ENCODE peak calls at places on chromosomes 5 and 9, in seven cellular contexts. C is K562, S is esophagus squamous epithelium, W is mammary epithelial cell, E is cardiac muscle cell, N is HepG2, L is body of pancreas. U is an unnamed sample. For H3K4me1, the result is how much of the 10 kb centered on the place peaks cover.

GRCh38 chr9:137025120-137025966 is 2.7 kb downstream of the ABCA2 start:
- DNase-seq in W (peak), E (no peak), N (peak), L (peak), S (no peak), C (no peak), U (no peak)

GRCh38 chr5:99320461-99320860 is 391.7 kb upstream of the CHD1 start:
- DNase-seq in E (no peak), C (no peak), N (no peak), S (no peak), W (no peak), L (no peak), U (no peak)

GRCh38 chr5:150429410-150429873 is 16.7 kb upstream of the CD74 start:
- DNase-seq in S (no peak), N (no peak), C (no peak), E (no peak), W (no peak), L (no peak), U (no peak)

GRCh38 chr9:127682351-127683136 is 24.2 kb upstream of the CFAP157 start:
- DNase-seq in E (no peak), S (no peak), L (peak), N (no peak), W (no peak), C (no peak), U (no peak)

GRCh38 chr9:104748359-104749031 is 1.0 kb downstream of the NIPSNAP3A start:
- DNase-seq in S (no peak), L (no peak), C (peak), E (no peak), W (peak), N (peak), U (peak)

GRCh38 chr5:120545007-120545406 is 80.9 kb downstream of the PRR16 start:
- DNase-seq in E (no peak), C (no peak), W (no peak), N (no peak), S (no peak), L (no peak), U (no peak)

GRCh38 chr9:18137815-18138214 is 336.1 kb upstream of the ADAMTSL1 start:
- DNase-seq in E (no peak), W (no peak), N (no peak), C (no peak), L (no peak), S (no peak), U (no peak)

GRCh38 chr5:96067902-96068614 is 106.4 kb upstream of the ELL2 start:
- DNase-seq in S (no peak), N (no peak), L (no peak), E (no peak), W (peak), C (peak), U (peak)

GRCh38 chr5:2186472-2187015 is 303.8 kb upstream of the IRX4 start:
- DNase-seq in C (no peak), S (no peak), W (no peak), L (no peak), E (no peak), N (no peak), U (no peak)

GRCh38 chr9:78132688-78133033 is 101.0 kb upstream of the GNAQ start:
- DNase-seq in E (no peak), C (no peak), W (no peak), S (no peak), L (no peak), N (no peak), U (no peak)

GRCh38 chr9:34611251-34611810 is 566 bp downstream of the RPP25L start:
- DNase-seq in C (peak), E (no peak), S (no peak), L (peak), W (no peak), N (no peak), U (no peak)

GRCh38 chr9:113461285-113461684 is 2.2 kb upstream of the RGS3 start:
- DNase-seq in N (no peak), C (no peak), W (no peak), L (no peak), E (no peak), S (no peak), U (no peak)

GRCh38 chr9:133098104-133098754 is 22.8 kb downstream of the RALGDS start:
- DNase-seq in S (no peak), C (no peak), N (no peak), E (no peak), L (peak), W (no peak), U (no peak)

GRCh38 chr5:149584106-149584505 is 2.8 kb downstream of the ARHGEF37 start:
- DNase-seq in L (no peak), N (no peak), E (no peak), W (no peak), S (no peak), C (no peak), U (no peak)

GRCh38 chr9:117080996-117081395 is 333.9 kb downstream of the ASTN2 start:
- DNase-seq in W (no peak), N (no peak), S (no peak), E (no peak), C (no peak), L (no peak), U (no peak)

GRCh38 chr5:107272954-107273353 is 397.8 kb downstream of the EFNA5 start:
- DNase-seq in C (no peak), L (no peak), S (no peak), N (no peak), W (no peak), E (no peak), U (peak)

GRCh38 chr9:91391426-91392217 is 29.9 kb upstream of the AUH start:
- DNase-seq in W (no peak), C (no peak), N (no peak), E (no peak), L (no peak), S (no peak), U (no peak)

GRCh38 chr5:67234671-67235176 is 38.1 kb upstream of the CD180 start:
- DNase-seq in W (peak), C (peak), N (peak), S (no peak), L (no peak), E (no peak), U (peak)

GRCh38 chr5:73291873-73292272 is 118.9 kb downstream of the TMEM174 start:
- DNase-seq in N (no peak), L (no peak), W (no peak), S (no peak), E (no peak), C (no peak), U (no peak)

GRCh38 chr5:95822038-95822407 is 503 bp downstream of the GLRX start:
- DNase-seq in C (peak), L (peak), E (peak), W (peak), S (peak), N (no peak), U (no peak)

GRCh38 chr5:134055015-134055414 is 50.2 kb upstream of the VDAC1 start:
- DNase-seq in N (no peak), S (no peak), C (no peak), W (no peak), E (no peak), L (no peak), U (no peak)

GRCh38 chr5:97118623-97119022 is 23.8 kb downstream of the LIX1 start:
- DNase-seq in N (no peak), S (no peak), E (no peak), W (no peak), C (no peak), L (no peak), U (no peak)

GRCh38 chr5:168377525-168377924 is 86.1 kb downstream of the WWC1 start:
- DNase-seq in S (no peak), N (no peak), L (no peak), E (no peak), C (no peak), W (no peak), U (no peak)

GRCh38 chr5:81097733-81098132 is 135.4 kb upstream of the CKMT2 start:
- DNase-seq in C (no peak), E (no peak), S (no peak), N (no peak), L (no peak), W (no peak), U (no peak)

GRCh38 chr9:124180557-124180956 is 77.2 kb upstream of the NEK6 start:
- DNase-seq in E (peak), C (no peak), S (no peak), L (peak), W (no peak), N (no peak), U (no peak)

GRCh38 chr9:135230386-135230765 is 142.9 kb downstream of the OLFM1 start:
- DNase-seq in C (no peak), N (no peak), L (peak), S (no peak), W (no peak), E (no peak), U (no peak)
- H3K27ac ChIP-seq in C (no peak), N (no peak), L (no peak), S (no peak), W (no peak), E (no peak), U (no peak)

GRCh38 chr9:908806-909205 is 67.3 kb downstream of the DMRT1 start:
- DNase-seq in L (no peak), W (no peak), E (no peak), C (no peak), S (no peak), N (no peak), U (no peak)

GRCh38 chr9:912776-913175 is 63.7 kb upstream of the DMRT3 start:
- DNase-seq in C (no peak), W (no peak), E (no peak), S (no peak), N (no peak), L (no peak), U (no peak)

DNA sequence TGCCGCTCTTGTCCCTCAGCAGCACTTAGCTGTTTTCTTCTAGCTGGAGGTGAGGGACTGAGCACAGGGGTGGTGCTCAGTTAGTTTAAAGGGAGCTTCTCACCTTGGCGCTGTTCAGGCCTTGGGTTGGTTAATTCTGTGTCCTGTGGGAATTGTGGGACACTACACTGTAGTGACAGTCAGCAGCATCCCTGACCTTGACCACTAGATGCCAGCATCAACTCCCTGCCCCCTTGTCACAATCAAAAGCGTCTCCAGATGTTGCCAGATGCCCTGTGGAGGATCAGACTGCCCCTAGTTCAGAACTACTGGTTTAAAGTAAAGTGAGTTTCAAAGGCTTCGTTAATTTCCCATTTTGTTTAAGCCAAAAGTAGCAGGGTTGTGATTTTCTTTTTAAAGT is 65.5 kb upstream of the DMRT3 start:
- DNase-seq in S (no peak), W (no peak), C (no peak), L (no peak), E (peak), N (peak), U (no peak)
- TF ChIP-seq CTCF in S (no peak), W (no peak), C (peak), L (no peak), E (no peak), N (no peak), U (no peak)

DNA sequence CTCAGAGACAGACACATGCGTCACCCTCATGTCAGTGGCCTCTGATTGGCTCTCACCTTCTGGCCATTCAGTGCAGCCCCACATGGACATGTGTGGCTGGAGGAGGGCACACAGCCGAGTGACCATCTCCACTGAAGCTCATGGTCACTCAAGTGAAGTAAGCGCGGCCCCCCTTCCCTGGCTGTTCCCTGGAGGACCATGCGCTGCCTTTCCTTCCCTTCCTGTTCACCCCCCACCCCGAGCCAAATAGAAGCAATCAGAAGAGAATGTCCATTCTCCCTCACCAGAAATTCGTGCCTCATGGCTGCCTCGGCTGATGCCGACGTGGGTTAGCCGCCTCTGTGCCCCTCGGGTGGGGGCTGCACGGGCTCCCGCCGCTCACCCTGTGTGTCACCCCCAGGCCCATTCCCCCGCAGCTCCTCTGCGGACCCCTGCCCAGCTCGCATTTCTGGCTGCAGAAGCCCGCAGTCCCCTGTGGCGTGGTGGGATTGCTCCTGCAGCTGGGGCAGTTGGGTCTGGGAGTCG is 12.5 kb upstream of the COL5A1 start:
- DNase-seq in E (no peak), L (peak), S (no peak), N (no peak), C (no peak), W (no peak), U (no peak)
- H3K4me1 ChIP-seq in E (under half), L (under half), S (under half), N (under half), C (under half), W (under half), U (under half)

GRCh38 chr9:33535541-33535940 is 11.5 kb downstream of the ANKRD18B start:
- DNase-seq in C (no peak), L (no peak), N (no peak), E (no peak), S (no peak), W (no peak), U (no peak)
- H3K27ac ChIP-seq in C (no peak), L (no peak), N (no peak), E (no peak), S (no peak), W (no peak), U (no peak)

GRCh38 chr9:757246-757881 is 84.1 kb upstream of the DMRT1 start:
- DNase-seq in N (peak), E (peak), C (peak), L (peak), S (no peak), W (peak), U (no peak)
- TF ChIP-seq CTCF in N (peak), E (peak), C (peak), L (peak), S (peak), W (peak), U (peak)

DNA sequence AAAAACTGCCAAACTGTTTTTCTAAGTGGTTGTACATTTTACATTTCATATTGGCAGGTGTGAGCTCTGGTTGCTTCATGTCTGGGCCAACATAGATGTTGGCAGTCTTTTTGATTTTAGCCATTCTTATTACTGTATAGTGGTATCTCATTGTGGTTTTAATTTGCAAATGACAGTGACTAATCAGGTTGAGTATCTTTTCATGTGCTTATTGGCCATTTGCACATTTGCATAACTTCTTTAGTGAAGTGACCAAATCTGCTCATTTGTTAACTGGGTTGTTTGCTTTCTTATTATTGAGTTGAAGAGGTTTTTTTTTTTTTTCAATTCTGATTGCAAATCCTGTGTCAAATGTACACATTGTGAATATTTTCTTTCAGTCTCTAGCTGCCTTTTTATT is 36.9 kb upstream of the MSX2 start:
- DNase-seq in N (no peak), C (no peak), L (no peak), W (no peak), S (no peak), E (no peak), U (no peak)
- H3K4me1 ChIP-seq in N (under half), C (under half), L (under half), W (under half), S (under half), E (under half), U (under half)

DNA sequence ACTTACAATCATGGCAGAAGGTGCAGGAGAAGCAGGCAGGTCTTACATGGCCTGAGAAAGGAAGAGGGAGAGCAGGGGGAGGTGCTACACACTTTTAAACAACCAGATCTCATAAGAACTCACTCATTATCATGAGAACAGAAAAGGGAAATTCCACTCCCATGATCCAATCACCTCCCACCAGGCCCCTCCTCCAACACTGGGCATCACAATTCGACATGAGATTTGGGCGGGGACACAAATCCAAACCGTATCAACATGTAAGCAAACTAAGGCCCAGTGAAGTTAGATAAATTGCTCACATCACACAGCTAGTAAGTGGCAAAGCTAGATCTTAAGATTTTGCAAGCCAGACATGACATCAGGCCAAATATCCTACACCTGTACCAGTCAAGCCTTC is 48.3 kb upstream of the RIC1 start:
- DNase-seq in C (no peak), E (no peak), N (no peak), L (no peak), W (no peak), S (no peak), U (no peak)
- H3K27ac ChIP-seq in C (no peak), E (no peak), N (no peak), L (no peak), W (no peak), S (no peak), U (no peak)

DNA sequence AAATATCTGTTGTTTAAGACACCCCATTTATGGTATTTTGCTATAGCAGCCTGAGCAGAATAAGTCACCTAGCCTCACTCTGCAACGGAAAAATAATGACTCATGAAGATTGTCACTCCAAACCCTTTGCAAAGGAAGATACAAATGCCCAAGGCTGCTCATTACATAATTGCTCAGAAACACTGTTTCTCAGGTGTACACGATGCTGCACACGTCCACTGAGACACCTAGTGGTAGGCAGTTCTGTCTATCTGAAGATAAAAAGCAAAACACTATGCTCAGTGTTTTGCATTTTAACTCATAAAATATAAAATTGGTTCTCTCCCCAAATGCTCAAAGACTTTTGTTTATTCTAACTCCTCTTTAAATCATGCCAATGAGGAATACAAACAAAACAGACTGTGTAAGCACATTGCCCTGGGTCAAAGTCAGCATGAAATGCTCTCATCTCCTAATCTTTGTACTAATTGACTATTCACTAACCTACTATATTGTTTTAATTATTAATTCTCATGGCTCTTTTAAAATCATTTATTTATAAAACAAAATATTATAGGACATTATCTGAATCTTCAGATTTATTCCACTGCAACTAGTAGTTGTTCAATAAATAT is 7.7 kb upstream of the TSLP start:
- DNase-seq in W (peak), C (no peak), S (no peak), E (no peak), L (no peak), N (peak), U (peak)
- TF ChIP-seq CTCF in W (peak), C (peak), S (peak), E (peak), L (no peak), N (peak), U (peak)